ENCODE peak calls at places on chromosomes 11 and 22, in ten cellular contexts. P is HS-5, V is activated T-cell treated with anti-CD3 and anti-CD28 coated beads for 1 hour, F is iris pigment epithelial cell, D is astrocyte of the spinal cord, Z is NCI-H1436, N is H9, J is cardiac fibroblast, O is HL-60, X is astrocyte of the hippocampus. H is an unnamed sample.

GRCh38 chr11:124745835-124746620 is 6.0 kb downstream of the VSIG2 start:
- DNase-seq in X (no peak), F (no peak), O (peak), D (no peak), P (no peak), V (peak), Z (no peak), N (peak), J (no peak), H (no peak)

GRCh38 chr11:27616711-27617110 is 83.5 kb downstream of the BDNF start:
- DNase-seq in P (no peak), V (no peak), F (no peak), N (no peak), J (no peak), X (no peak), Z (no peak), D (no peak), O (no peak), H (no peak)

GRCh38 chr11:115501895-115502589 is 2.2 kb downstream of the CADM1 start:
- DNase-seq in F (no peak), N (no peak), J (no peak), D (peak), O (no peak), X (peak), P (no peak), Z (no peak), V (no peak), H (peak)

GRCh38 chr11:5624489-5625278 is at the start of gene TRIM34:
- DNase-seq in P (peak), F (peak), V (peak), Z (no peak), O (peak), J (peak), N (peak), D (peak), X (peak), H (peak)

GRCh38 chr11:66883021-66883968 is 26.4 kb downstream of the LRFN4 start:
- DNase-seq in J (peak), V (peak), Z (peak), N (peak), X (peak), F (peak), O (peak), D (peak), P (peak), H (peak)

GRCh38 chr11:125250316-125250870 is 85.8 kb downstream of the PKNOX2 start:
- DNase-seq in D (peak), Z (no peak), V (no peak), O (no peak), J (peak), F (no peak), X (no peak), N (no peak), P (no peak), H (no peak)

GRCh38 chr22:40535642-40536041 is 100.9 kb downstream of the MRTFA start:
- DNase-seq in X (no peak), N (no peak), P (no peak), J (no peak), Z (no peak), O (no peak), V (no peak), D (no peak), F (no peak), H (no peak)

GRCh38 chr11:6321961-6322362 is 1.7 kb upstream of the CAVIN3 start:
- DNase-seq in D (peak), Z (no peak), V (no peak), P (peak), N (no peak), O (no peak), J (peak), X (peak), F (peak), H (no peak)

GRCh38 chr11:124740277-124740882 is 638 bp downstream of the NRGN start:
- DNase-seq in N (peak), P (no peak), O (peak), X (no peak), Z (peak), J (peak), F (peak), D (no peak), V (peak), H (no peak)

GRCh38 chr11:20640401-20640800 is 29.0 kb upstream of the NELL1 start:
- DNase-seq in J (no peak), D (no peak), Z (no peak), O (no peak), V (no peak), F (no peak), X (no peak), P (no peak), N (no peak), H (no peak)

GRCh38 chr11:65891180-65892136 is 985 bp downstream of the CCDC85B start:
- DNase-seq in N (peak), J (peak), X (peak), P (no peak), Z (no peak), V (no peak), F (peak), O (no peak), D (peak), H (peak)

GRCh38 chr11:612201-612960 is 3.4 kb downstream of the IRF7 start:
- DNase-seq in D (no peak), O (peak), N (peak), P (no peak), J (peak), F (peak), X (no peak), V (no peak), Z (no peak), H (no peak)

GRCh38 chr11:76190376-76190775 is 15.9 kb downstream of the WNT11 start:
- DNase-seq in N (no peak), P (no peak), D (no peak), Z (no peak), J (no peak), F (no peak), O (no peak), X (peak), V (no peak), H (no peak)

GRCh38 chr22:43270314-43270908 is 72.8 kb downstream of the SCUBE1 start:
- DNase-seq in P (no peak), X (no peak), N (peak), J (no peak), O (no peak), F (no peak), D (no peak), V (no peak), Z (no peak), H (no peak)

GRCh38 chr11:2813141-2813908 is 72.2 kb downstream of the CDKN1C start:
- DNase-seq in N (no peak), V (no peak), F (peak), P (no peak), D (peak), X (peak), J (peak), O (no peak), Z (no peak), H (no peak)

GRCh38 chr11:94553938-94554337 is 10.2 kb downstream of the FUT4 start:
- DNase-seq in O (no peak), D (peak), Z (no peak), J (peak), N (no peak), V (no peak), F (peak), P (no peak), X (peak), H (no peak)

GRCh38 chr11:132852361-132852760 is 679.9 kb downstream of the OPCML start:
- DNase-seq in N (no peak), D (no peak), P (no peak), Z (no peak), O (no peak), J (no peak), F (no peak), V (no peak), X (no peak), H (no peak)

GRCh38 chr11:13362596-13363109 is 85.1 kb downstream of the BMAL1 start:
- DNase-seq in Z (no peak), V (no peak), N (no peak), X (no peak), P (no peak), D (no peak), F (no peak), O (no peak), J (no peak), H (no peak)

GRCh38 chr11:72985645-72986044 is 156.5 kb downstream of the FCHSD2 start:
- DNase-seq in V (no peak), P (no peak), X (no peak), J (peak), F (no peak), D (no peak), N (no peak), Z (no peak), O (no peak), H (no peak)

GRCh38 chr11:95700471-95700817 is 89.1 kb downstream of the FAM76B start:
- DNase-seq in V (no peak), P (no peak), N (no peak), O (no peak), D (no peak), F (no peak), Z (no peak), X (no peak), J (no peak), H (no peak)

GRCh38 chr11:24697722-24698121 is 200.9 kb downstream of the LUZP2 start:
- DNase-seq in Z (no peak), F (peak), D (peak), V (no peak), J (peak), O (no peak), N (no peak), P (peak), X (peak), H (no peak)

GRCh38 chr11:8232849-8233606 is 30.6 kb downstream of the LMO1 start:
- DNase-seq in Z (no peak), F (no peak), D (no peak), X (no peak), J (no peak), V (no peak), P (no peak), O (no peak), N (no peak), H (no peak)

H was measured in G401.